ENCODE peak calls at places on chromosomes 2 and 18, in eight cellular contexts. T is ecto neural progenitor cell; E is T-helper 9 cell; D is EH; G is naive thymus-derived CD4-positive, alpha-beta T cell; F is tibial artery; O is glomerular endothelial cell; A is hepatic stellate cell. H is an unnamed sample.

GRCh38 chr18:65527879-65528633 is 222.8 kb upstream of the CDH7 start:
- DNase-seq in O (no peak), D (no peak), F (no peak), A (no peak), T (no peak), E (no peak), G (no peak), H (no peak)

GRCh38 chr2:112055833-112056625 is 960 bp downstream of the TMEM87B start:
- DNase-seq in D (peak), O (no peak), A (peak), E (no peak), G (peak), F (peak), T (no peak), H (peak)

GRCh38 chr2:9078405-9078804 is 74.9 kb upstream of the MBOAT2 start:
- DNase-seq in G (no peak), A (no peak), O (no peak), T (no peak), E (no peak), F (no peak), D (no peak), H (no peak)

GRCh38 chr2:176680916-176681315 is 411.7 kb downstream of the MTX2 start:
- DNase-seq in F (no peak), A (no peak), E (no peak), G (no peak), O (no peak), T (no peak), D (peak), H (no peak)

GRCh38 chr2:159797468-159798375 is at the start of gene CD302:
- DNase-seq in G (peak), F (peak), A (peak), E (peak), T (peak), O (no peak), D (peak), H (peak)

GRCh38 chr2:85797959-85798358 is 44.2 kb downstream of the ATOH8 start:
- DNase-seq in E (no peak), O (no peak), F (peak), A (no peak), D (peak), G (no peak), T (no peak), H (no peak)

GRCh38 chr2:188786368-188786781 is 187.8 kb upstream of the COL3A1 start:
- DNase-seq in A (peak), F (no peak), E (no peak), D (peak), T (no peak), G (no peak), O (no peak), H (no peak)

GRCh38 chr2:85308951-85309555 is 18.7 kb downstream of the TGOLN2 start:
- DNase-seq in G (peak), O (no peak), E (no peak), D (peak), F (peak), T (no peak), A (no peak), H (no peak)

GRCh38 chr2:127011136-127011740 is 95.7 kb downstream of the BIN1 start:
- DNase-seq in O (no peak), F (no peak), D (no peak), T (no peak), E (no peak), A (no peak), G (no peak), H (no peak)

GRCh38 chr2:2843969-2844548 is 513.0 kb upstream of the MYT1L start:
- DNase-seq in G (no peak), E (no peak), D (no peak), O (no peak), T (no peak), F (no peak), A (no peak), H (no peak)

GRCh38 chr2:101132202-101132601 is 19.0 kb downstream of the TBC1D8 start:
- DNase-seq in D (no peak), A (no peak), G (no peak), F (no peak), T (no peak), E (no peak), O (no peak), H (no peak)

GRCh38 chr2:62340981-62341624 is 145.2 kb downstream of the B3GNT2 start:
- DNase-seq in G (no peak), F (no peak), O (no peak), D (peak), A (peak), T (no peak), E (no peak), H (no peak)

GRCh38 chr18:22826726-22827125 is 106.4 kb upstream of the RBBP8 start:
- DNase-seq in A (no peak), E (no peak), O (no peak), D (peak), F (no peak), G (no peak), T (no peak), H (no peak)

GRCh38 chr2:35220471-35220870 is 1135.1 kb upstream of the CRIM1 start:
- DNase-seq in T (no peak), F (no peak), O (no peak), A (no peak), D (no peak), E (no peak), G (no peak), H (no peak)

GRCh38 chr2:174325932-174326879 is 8.5 kb upstream of the SP9 start:
- DNase-seq in D (peak), A (peak), G (no peak), O (no peak), E (no peak), T (peak), F (no peak), H (no peak)

GRCh38 chr18:77071061-77071460 is 61.5 kb downstream of the MBP start:
- DNase-seq in T (no peak), A (no peak), O (no peak), D (no peak), G (no peak), E (no peak), F (no peak), H (no peak)

GRCh38 chr2:42141687-42142475 is 27.3 kb upstream of the EML4 start:
- DNase-seq in A (peak), T (no peak), G (no peak), D (peak), F (peak), O (peak), E (no peak), H (peak)

GRCh38 chr2:218745559-218746469 is 35.2 kb downstream of the TTLL4 start:
- DNase-seq in O (no peak), F (no peak), T (no peak), A (no peak), D (peak), G (no peak), E (no peak), H (no peak)

GRCh38 chr18:49993299-49993698 is 180.0 kb upstream of the ACAA2 start:
- DNase-seq in E (no peak), O (no peak), T (no peak), G (no peak), F (no peak), A (no peak), D (no peak), H (no peak)

GRCh38 chr2:43266692-43267091 is 40.3 kb upstream of the ZFP36L2 start:
- DNase-seq in F (peak), G (no peak), T (no peak), O (no peak), E (no peak), D (no peak), A (no peak), H (no peak)

GRCh38 chr2:20422679-20423271 is 24.1 kb upstream of the RHOB start:
- DNase-seq in O (no peak), E (no peak), D (peak), G (no peak), T (peak), F (no peak), A (peak), H (no peak)

GRCh38 chr2:1014802-1015201 is 64.2 kb downstream of the SNTG2 start:
- DNase-seq in F (no peak), E (no peak), G (no peak), O (no peak), T (no peak), A (no peak), D (no peak), H (no peak)

GRCh38 chr2:21095178-21095577 is 28.6 kb upstream of the TDRD15 start:
- DNase-seq in A (no peak), F (no peak), E (no peak), T (no peak), G (no peak), O (no peak), D (no peak), H (no peak)

GRCh38 chr2:203328735-203329549 is 748 bp downstream of the ABI2 start:
- DNase-seq in T (peak), G (peak), F (no peak), A (peak), E (peak), D (peak), O (no peak), H (peak)

GRCh38 chr2:188631037-188631794 is 339.5 kb downstream of the GULP1 start:
- DNase-seq in D (no peak), O (no peak), T (no peak), F (no peak), A (no peak), G (no peak), E (no peak), H (no peak)

GRCh38 chr2:237581751-237582746 is 8.5 kb downstream of the RAB17 start:
- DNase-seq in F (peak), T (peak), O (peak), G (peak), D (peak), A (peak), E (no peak), H (peak)

GRCh38 chr2:142142595-142142994 is 11.8 kb upstream of the LRP1B start:
- DNase-seq in O (no peak), F (no peak), T (no peak), E (no peak), G (no peak), D (no peak), A (no peak), H (no peak)

GRCh38 chr2:228986961-228987360 is 284.1 kb downstream of the PID1 start:
- DNase-seq in E (no peak), F (no peak), D (peak), G (no peak), O (no peak), A (no peak), T (no peak), H (no peak)

GRCh38 chr2:97718051-97718882 is 4.9 kb downstream of the ZAP70 start:
- DNase-seq in O (no peak), E (peak), F (no peak), D (no peak), G (peak), A (no peak), T (no peak), H (peak)

GRCh38 chr2:729363-729762 is 52.2 kb upstream of the TMEM18 start:
- DNase-seq in G (no peak), T (no peak), O (no peak), D (no peak), A (no peak), E (no peak), F (no peak), H (no peak)

GRCh38 chr2:96353032-96353561 is 17.5 kb downstream of the NCAPH start:
- DNase-seq in D (peak), T (no peak), F (peak), O (no peak), E (no peak), G (no peak), A (peak), H (no peak)

GRCh38 chr2:122514451-122514996 is 759.1 kb downstream of the TSN start:
- DNase-seq in A (no peak), O (no peak), D (peak), G (no peak), F (no peak), T (no peak), E (no peak), H (no peak)

GRCh38 chr2:100802076-100802475 is 17.9 kb upstream of the NPAS2 start:
- DNase-seq in D (no peak), O (no peak), A (no peak), F (no peak), G (no peak), E (no peak), T (no peak), H (no peak)

GRCh38 chr2:38716185-38716584 is 35.0 kb downstream of the SRSF7 start:
- DNase-seq in O (no peak), D (peak), E (no peak), F (no peak), G (no peak), T (no peak), A (no peak), H (no peak)

GRCh38 chr2:170822292-170822884 is 5.7 kb downstream of the GAD1 start:
- DNase-seq in G (peak), A (no peak), E (no peak), T (peak), F (no peak), D (no peak), O (no peak), H (peak)

H was measured in activated CD4-positive, alpha-beta T cell treated with anti-CD3 and anti-CD28 coated beads for 4 hours.